ENCODE peak calls at places on chromosomes 3 and 15, in four cellular contexts. T, C, O and Z are unnamed samples.

GRCh38 chr3:194381460-194381875 is 11.9 kb upstream of the LRRC15 start:
- DNase-seq in T (no peak), C (peak), O (no peak), Z (no peak)

GRCh38 chr3:50395070-50395860 is 35.9 kb upstream of the TMEM115 start:
- DNase-seq in T (no peak), C (no peak), O (no peak), Z (no peak)

GRCh38 chr3:136731274-136731884 is 20.8 kb downstream of the STAG1 start:
- DNase-seq in T (no peak), C (no peak), O (no peak), Z (no peak)

GRCh38 chr3:14512944-14513332 is 27.2 kb downstream of the GRIP2 start:
- DNase-seq in T (no peak), C (no peak), O (no peak), Z (no peak)

GRCh38 chr3:156948402-156949210 is 122.5 kb downstream of the LEKR1 start:
- DNase-seq in T (no peak), C (no peak), O (no peak), Z (no peak)

GRCh38 chr3:186038360-186038759 is 70.5 kb downstream of the ETV5 start:
- DNase-seq in T (no peak), C (no peak), O (no peak), Z (no peak)

GRCh38 chr15:87207945-87208580 is 1048.5 kb downstream of the NTRK3 start:
- DNase-seq in T (no peak), C (no peak), O (no peak), Z (no peak)

GRCh38 chr3:53192608-53193007 is 31.6 kb downstream of the PRKCD start:
- DNase-seq in T (no peak), C (no peak), O (no peak), Z (no peak)

GRCh38 chr3:37400945-37401344 is 226.6 kb upstream of the LRRFIP2 start:
- DNase-seq in T (no peak), C (no peak), O (no peak), Z (no peak)

GRCh38 chr15:99009741-99010370 is 2.3 kb upstream of the PGPEP1L start:
- DNase-seq in T (no peak), C (no peak), O (no peak), Z (no peak)

GRCh38 chr3:115401298-115401697 is 222.0 kb upstream of the GAP43 start:
- DNase-seq in T (no peak), C (no peak), O (no peak), Z (no peak)

GRCh38 chr15:94930441-94930840 is 699.1 kb downstream of the MCTP2 start:
- DNase-seq in T (no peak), C (no peak), O (no peak), Z (no peak)

GRCh38 chr3:157443873-157444770 is 7.5 kb downstream of the PTX3 start:
- DNase-seq in T (no peak), C (no peak), O (no peak), Z (no peak)

GRCh38 chr3:197809356-197810020 is 18.4 kb downstream of the LRCH3 start:
- DNase-seq in T (no peak), C (no peak), O (no peak), Z (no peak)

GRCh38 chr15:68599560-68600071 is 20.8 kb downstream of the CORO2B start:
- DNase-seq in T (no peak), C (no peak), O (no peak), Z (no peak)

GRCh38 chr3:121681792-121682191 is 21.1 kb upstream of the HCLS1 start:
- DNase-seq in T (no peak), C (no peak), O (no peak), Z (no peak)

GRCh38 chr15:73127302-73127936 is 75.2 kb downstream of the NEO1 start:
- DNase-seq in T (peak), C (no peak), O (peak), Z (no peak)

GRCh38 chr3:178500631-178501030 is 35.6 kb upstream of the KCNMB2 start:
- DNase-seq in T (no peak), C (no peak), O (no peak), Z (no peak)

GRCh38 chr15:77025066-77025435 is 30.1 kb downstream of the PSTPIP1 start:
- DNase-seq in T (no peak), C (no peak), O (no peak), Z (no peak)

GRCh38 chr15:40106203-40107161 is 2.2 kb downstream of the BMF start:
- DNase-seq in T (no peak), C (no peak), O (no peak), Z (no peak)

GRCh38 chr3:57152150-57152549 is 13.0 kb downstream of the IL17RD start:
- DNase-seq in T (no peak), C (no peak), O (no peak), Z (no peak)